ENCODE peak calls at places on chromosomes 16 and 17, in six cellular contexts. A is CD8-positive, alpha-beta T cell; Y is cardiac muscle cell; D is neuronal stem cell; G is lung; N is heart right ventricle. B is an unnamed sample.

GRCh38 chr17:55348749-55349354 is 72.8 kb downstream of the MMD start:
- DNase-seq in Y (peak; percentile 75), A (peak; percentile 24), N (peak; percentile 33), D (peak; percentile 33), G (peak; percentile 44), B (peak; percentile 47)

GRCh38 chr16:83771306-83771942 is 36.4 kb upstream of the HSBP1 start:
- DNase-seq in D (no peak), A (no peak), G (no peak), Y (peak; percentile 59), N (peak; percentile 77), B (no peak)

GRCh38 chr17:51259574-51260236 is at the start of gene MBTD1:
- DNase-seq in G (peak; percentile 96), N (peak; percentile 97), D (no peak), Y (peak; percentile 97), A (peak; percentile 98), B (peak; percentile 92)

GRCh38 chr17:17757944-17758343 is 76.7 kb downstream of the RAI1 start:
- DNase-seq in N (no peak), A (no peak), D (no peak), G (no peak), Y (no peak), B (no peak)

GRCh38 chr16:28901862-28902261 is 23.2 kb downstream of the RABEP2 start:
- DNase-seq in G (no peak), A (no peak), D (no peak), N (no peak), Y (no peak), B (no peak)

GRCh38 chr17:4510615-4510941 is 11.9 kb downstream of the SPNS2 start:
- DNase-seq in G (no peak), A (no peak), D (no peak), Y (no peak), N (no peak), B (no peak)

GRCh38 chr17:42560246-42560645 is 1.7 kb upstream of the COASY start:
- DNase-seq in N (no peak), G (no peak), Y (no peak), D (no peak), A (no peak), B (no peak)

GRCh38 chr17:75927286-75927922 is 13.4 kb downstream of the FBF1 start:
- DNase-seq in G (peak; percentile 51), A (no peak), D (no peak), N (no peak), Y (peak; percentile 57), B (peak; percentile 77)

GRCh38 chr17:29663155-29663554 is 40.4 kb upstream of the CORO6 start:
- DNase-seq in N (no peak), D (no peak), G (no peak), A (no peak), Y (peak; percentile 68), B (no peak)

GRCh38 chr16:49725651-49726050 is 130.3 kb downstream of the ZNF423 start:
- DNase-seq in D (no peak), G (no peak), N (no peak), Y (no peak), A (no peak), B (no peak)

GRCh38 chr16:5415123-5415522 is 317.5 kb upstream of the EEF2KMT start:
- DNase-seq in A (no peak), G (no peak), D (no peak), Y (no peak), N (no peak), B (no peak)

GRCh38 chr16:56824335-56824734 is 40.7 kb upstream of the SLC12A3 start:
- DNase-seq in A (no peak), Y (no peak), G (peak; percentile 38), N (peak; percentile 10), D (no peak), B (no peak)

GRCh38 chr16:10514369-10515055 is 65.9 kb downstream of the EMP2 start:
- DNase-seq in Y (peak; percentile 70), G (peak; percentile 56), A (peak; percentile 43), D (peak; percentile 33), N (peak; percentile 49), B (peak; percentile 58)

GRCh38 chr17:83119987-83120864 is 40.8 kb downstream of the METRNL start:
- DNase-seq in G (no peak), Y (no peak), D (no peak), N (no peak), A (no peak), B (no peak)

GRCh38 chr17:48610282-48611211 is at the start of gene HOXB7:
- DNase-seq in N (peak; percentile 27), D (no peak), G (peak; percentile 61), Y (peak; percentile 45), A (peak; percentile 51), B (no peak)

GRCh38 chr16:1283996-1284592 is 25.3 kb upstream of the UBE2I start:
- DNase-seq in G (no peak), N (no peak), D (no peak), A (no peak), Y (no peak), B (no peak)

GRCh38 chr17:43560461-43561427 is 14.6 kb upstream of the ETV4 start:
- DNase-seq in D (no peak), N (no peak), Y (no peak), A (no peak), G (no peak), B (no peak)

GRCh38 chr17:77881545-77881944 is 77.0 kb upstream of the TNRC6C start:
- DNase-seq in Y (no peak), D (no peak), G (peak; percentile 82), N (peak; percentile 89), A (peak; percentile 76), B (peak; percentile 10)
- H3K27me3 ChIP-seq in Y (peaks cover 19% of the 10 kb centered on the region), D (peaks cover 4% of the 10 kb centered on the region), G (no peaks in the 10 kb centered on the region), N (no peaks in the 10 kb centered on the region), A (no peaks in the 10 kb centered on the region), B (no peaks in the 10 kb centered on the region)

GRCh38 chr17:32258383-32259121 is 7.1 kb upstream of the RHBDL3 start:
- DNase-seq in G (no peak), Y (no peak), D (no peak), N (no peak), A (no peak), B (no peak)

GRCh38 chr17:32253117-32253611 is 12.5 kb upstream of the RHBDL3 start:
- DNase-seq in G (peak; percentile 77), Y (peak; percentile 84), A (peak; percentile 49), D (peak; percentile 78), N (peak; percentile 77), B (peak; percentile 81)

GRCh38 chr17:32256012-32256694 is 9.5 kb upstream of the RHBDL3 start:
- DNase-seq in Y (no peak), D (no peak), N (no peak), A (no peak), G (no peak), B (no peak)

GRCh38 chr17:32259596-32259995 is 6.0 kb upstream of the RHBDL3 start:
- DNase-seq in D (no peak), Y (no peak), G (no peak), N (no peak), A (no peak), B (no peak)

GRCh38 chr17:32256695-32257013 is 9.0 kb upstream of the RHBDL3 start:
- DNase-seq in N (no peak), G (no peak), A (no peak), Y (no peak), D (no peak), B (no peak)
- H3K27me3 ChIP-seq in N (peaks cover 18% of the 10 kb centered on the region), G (no peaks in the 10 kb centered on the region), A (no peaks in the 10 kb centered on the region), Y (peaks cover 8% of the 10 kb centered on the region), D (no peaks in the 10 kb centered on the region), B (no peaks in the 10 kb centered on the region)

DNA sequence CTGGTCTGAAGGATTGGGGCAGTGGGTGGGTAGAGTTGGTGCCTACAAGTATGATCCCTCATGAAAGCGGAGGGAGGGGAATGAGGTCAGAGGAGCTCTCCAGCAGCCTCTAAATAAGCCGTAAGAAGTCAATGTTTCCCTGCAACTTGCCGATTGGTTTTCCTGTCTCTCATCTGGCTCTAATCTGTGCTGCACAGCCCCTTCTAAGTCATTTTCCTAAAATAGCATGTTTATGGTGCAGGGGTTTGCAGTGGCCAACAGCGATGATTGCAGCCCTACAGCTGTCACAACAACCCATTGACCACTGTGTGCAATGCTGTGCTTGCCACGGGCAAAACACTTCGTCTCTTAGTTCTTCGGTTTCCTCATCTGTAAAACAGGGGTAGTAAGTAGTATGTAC is 189.2 kb downstream of the PRKCB start:
- DNase-seq in Y (no peak), A (no peak), D (no peak), N (no peak), G (no peak), B (no peak)
- H3K27me3 ChIP-seq in Y (peaks cover 13% of the 10 kb centered on the region), A (no peaks in the 10 kb centered on the region), D (no peaks in the 10 kb centered on the region), N (no peaks in the 10 kb centered on the region), G (no peaks in the 10 kb centered on the region), B (no peaks in the 10 kb centered on the region)

DNA sequence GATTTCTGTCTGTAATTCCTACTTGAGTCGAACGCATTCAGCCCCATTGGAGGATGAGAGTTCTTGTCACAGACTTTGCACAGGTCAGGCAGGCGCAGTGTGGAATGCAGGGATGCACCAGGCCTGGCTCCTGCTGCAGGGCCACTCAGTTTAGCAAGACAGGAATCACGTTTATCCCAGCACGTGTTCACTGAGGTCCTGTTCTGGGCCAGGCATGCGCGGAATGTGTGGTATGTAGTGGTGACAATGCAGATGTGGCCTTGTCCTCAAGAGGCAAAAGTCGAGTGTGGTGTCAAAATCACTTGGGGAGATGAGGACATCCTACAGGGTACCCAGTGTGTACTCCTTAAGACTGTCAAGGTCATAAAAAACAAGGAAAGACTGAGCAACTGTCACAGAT is 121.4 kb upstream of the ADAMTS18 start:
- DNase-seq in D (peak; percentile 14), G (no peak), Y (peak; percentile 36), A (no peak), N (no peak), B (no peak)
- H3K27me3 ChIP-seq in D (no peaks in the 10 kb centered on the region), G (peaks cover 3% of the 10 kb centered on the region), Y (peaks cover 3% of the 10 kb centered on the region), A (no peaks in the 10 kb centered on the region), N (no peaks in the 10 kb centered on the region), B (no peaks in the 10 kb centered on the region)

DNA sequence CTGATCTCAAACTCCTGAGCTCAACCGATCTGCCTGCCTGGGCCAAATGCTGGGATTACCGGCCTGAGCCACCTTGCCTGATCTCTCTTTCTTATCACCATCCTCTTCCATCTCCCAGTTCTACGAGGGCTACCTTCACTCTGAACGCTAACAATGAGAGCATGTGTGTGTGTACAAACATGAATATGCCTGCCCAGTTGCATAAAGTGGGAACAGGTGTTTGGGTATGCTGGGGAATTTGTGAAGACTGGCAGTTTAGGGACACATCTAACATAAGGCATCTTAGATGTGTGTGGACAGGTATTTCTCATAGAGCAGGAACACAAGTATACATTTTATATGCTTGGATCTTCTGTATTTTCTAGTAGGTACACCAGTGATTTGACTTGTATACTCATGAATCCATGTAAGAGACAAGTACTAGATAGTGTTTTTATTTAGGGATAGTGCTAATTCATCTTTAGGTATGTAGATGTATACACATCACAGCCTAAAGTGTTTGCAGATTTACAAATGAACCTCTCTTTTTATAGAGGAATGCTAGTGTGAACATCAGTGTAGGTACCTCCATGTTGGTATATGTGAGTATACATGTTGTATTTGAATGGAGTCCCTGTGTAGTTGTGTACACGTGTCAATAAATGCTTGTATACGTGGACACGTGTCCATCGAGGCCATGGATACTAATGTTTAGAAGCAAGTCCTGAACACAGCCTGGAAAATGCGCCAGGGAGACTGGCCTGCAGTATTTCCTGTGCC is 1.2 kb upstream of the DLX4 start:
- DNase-seq in G (no peak), A (no peak), N (no peak), Y (no peak), D (no peak), B (no peak)
- H3K27me3 ChIP-seq in G (peaks cover 4% of the 10 kb centered on the region), A (peaks cover 55% of the 10 kb centered on the region), N (peaks cover 100% of the 10 kb centered on the region), Y (peaks cover 100% of the 10 kb centered on the region), D (peaks cover 100% of the 10 kb centered on the region), B (peaks cover 68% of the 10 kb centered on the region)

DNA sequence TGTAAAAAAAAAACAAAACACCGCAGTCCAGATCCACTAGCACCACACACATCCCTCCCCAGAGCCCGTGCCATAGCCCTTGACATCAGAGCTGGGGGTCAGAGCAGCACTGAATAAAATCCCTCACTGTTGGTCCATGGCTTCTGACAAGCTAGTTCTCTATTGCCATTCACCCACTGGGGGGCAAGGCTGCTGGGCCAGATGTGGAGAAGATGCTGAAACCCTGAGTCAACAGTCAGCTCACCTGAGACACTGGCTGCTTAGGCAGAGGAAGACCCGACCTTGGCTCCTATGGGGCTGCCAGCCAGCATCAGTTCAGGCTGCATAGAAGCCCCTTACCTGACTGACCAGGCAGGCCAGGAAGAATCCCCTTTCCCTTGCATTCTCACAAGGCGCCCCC is 228.2 kb downstream of the SOX9 start:
- DNase-seq in Y (no peak), N (no peak), G (no peak), D (no peak), A (no peak), B (no peak)
- H3K27me3 ChIP-seq in Y (no peaks in the 10 kb centered on the region), N (no peaks in the 10 kb centered on the region), G (no peaks in the 10 kb centered on the region), D (no peaks in the 10 kb centered on the region), A (no peaks in the 10 kb centered on the region), B (no peaks in the 10 kb centered on the region)